ENCODE peak calls at places on chromosome 18, in five cellular contexts. One of them, this sample, is unnamed.

GRCh38 chr18:28109781-28110460 is 67.0 kb downstream of the CDH2 start:
- DNase-seq in upper lobe of left lung: no peak
- DNase-seq in skeletal muscle cell: no peak
- DNase-seq in PC-3: no peak
- DNase-seq in AG10803: peak
- DNase-seq in this sample: no peak

GRCh38 chr18:36769172-36769571 is 59.6 kb downstream of the TPGS2 start:
- DNase-seq in upper lobe of left lung: no peak
- DNase-seq in skeletal muscle cell: no peak
- DNase-seq in PC-3: peak
- DNase-seq in AG10803: no peak
- DNase-seq in this sample: no peak

GRCh38 chr18:77059294-77059916 is 73.2 kb downstream of the MBP start:
- DNase-seq in upper lobe of left lung: no peak
- DNase-seq in skeletal muscle cell: no peak
- DNase-seq in PC-3: peak
- DNase-seq in AG10803: peak
- DNase-seq in this sample: peak

GRCh38 chr18:26719909-26720308 is 145.6 kb downstream of the AQP4 start:
- DNase-seq in upper lobe of left lung: no peak
- DNase-seq in skeletal muscle cell: no peak
- DNase-seq in PC-3: no peak
- DNase-seq in AG10803: no peak
- DNase-seq in this sample: no peak

GRCh38 chr18:69528439-69528838 is 127.8 kb downstream of the DOK6 start:
- DNase-seq in upper lobe of left lung: no peak
- DNase-seq in skeletal muscle cell: peak
- DNase-seq in PC-3: no peak
- DNase-seq in AG10803: peak
- DNase-seq in this sample: no peak

GRCh38 chr18:8990276-8991031 is 112.0 kb upstream of the NDUFV2 start:
- DNase-seq in upper lobe of left lung: peak
- DNase-seq in skeletal muscle cell: peak
- DNase-seq in PC-3: no peak
- DNase-seq in AG10803: peak
- DNase-seq in this sample: no peak

GRCh38 chr18:70334728-70335329 is 46.0 kb downstream of the SOCS6 start:
- DNase-seq in upper lobe of left lung: no peak
- DNase-seq in skeletal muscle cell: no peak
- DNase-seq in PC-3: peak
- DNase-seq in AG10803: peak
- DNase-seq in this sample: no peak

GRCh38 chr18:62089174-62089573 is 97.7 kb downstream of the PIGN start:
- DNase-seq in upper lobe of left lung: no peak
- DNase-seq in skeletal muscle cell: no peak
- DNase-seq in PC-3: no peak
- DNase-seq in AG10803: no peak
- DNase-seq in this sample: no peak

GRCh38 chr18:60090170-60090569 is 190.4 kb downstream of the PMAIP1 start:
- DNase-seq in upper lobe of left lung: no peak
- DNase-seq in skeletal muscle cell: no peak
- DNase-seq in PC-3: peak
- DNase-seq in AG10803: peak
- DNase-seq in this sample: no peak

GRCh38 chr18:22637787-22638186 is 220.1 kb upstream of the CTAGE1 start:
- DNase-seq in upper lobe of left lung: no peak
- DNase-seq in skeletal muscle cell: peak
- DNase-seq in PC-3: peak
- DNase-seq in AG10803: peak
- DNase-seq in this sample: no peak

GRCh38 chr18:22639026-22639463 is 221.3 kb upstream of the CTAGE1 start:
- DNase-seq in upper lobe of left lung: no peak
- DNase-seq in skeletal muscle cell: peak
- DNase-seq in PC-3: peak
- DNase-seq in AG10803: peak
- DNase-seq in this sample: no peak

GRCh38 chr18:22640281-22640842 is 222.6 kb upstream of the CTAGE1 start:
- DNase-seq in upper lobe of left lung: no peak
- DNase-seq in skeletal muscle cell: no peak
- DNase-seq in PC-3: peak
- DNase-seq in AG10803: peak
- DNase-seq in this sample: no peak

GRCh38 chr18:22641973-22642372 is 224.3 kb upstream of the CTAGE1 start:
- DNase-seq in upper lobe of left lung: no peak
- DNase-seq in skeletal muscle cell: no peak
- DNase-seq in PC-3: no peak
- DNase-seq in AG10803: no peak
- DNase-seq in this sample: no peak

GRCh38 chr18:22639626-22640025 is 221.9 kb upstream of the CTAGE1 start:
- DNase-seq in upper lobe of left lung: no peak
- DNase-seq in skeletal muscle cell: no peak
- DNase-seq in PC-3: no peak
- DNase-seq in AG10803: no peak
- DNase-seq in this sample: no peak
- H3K4me3 ChIP-seq in upper lobe of left lung: no peak
- H3K4me3 ChIP-seq in skeletal muscle cell: no peak
- H3K4me3 ChIP-seq in PC-3: no peak
- H3K4me3 ChIP-seq in AG10803: no peak
- H3K4me3 ChIP-seq in this sample: no peak

GRCh38 chr18:45957100-45957499 is 10.0 kb downstream of the EPG5 start:
- DNase-seq in upper lobe of left lung: no peak
- DNase-seq in skeletal muscle cell: no peak
- DNase-seq in PC-3: no peak
- DNase-seq in AG10803: peak
- DNase-seq in this sample: no peak

GRCh38 chr18:45954070-45954712 is 12.9 kb downstream of the EPG5 start:
- DNase-seq in upper lobe of left lung: no peak
- DNase-seq in skeletal muscle cell: peak
- DNase-seq in PC-3: peak
- DNase-seq in AG10803: peak
- DNase-seq in this sample: no peak

GRCh38 chr18:45945669-45946068 is 21.5 kb downstream of the EPG5 start:
- DNase-seq in upper lobe of left lung: no peak
- DNase-seq in skeletal muscle cell: no peak
- DNase-seq in PC-3: no peak
- DNase-seq in AG10803: no peak
- DNase-seq in this sample: no peak

GRCh38 chr18:45951021-45951714 is 16.0 kb downstream of the EPG5 start:
- DNase-seq in upper lobe of left lung: no peak
- DNase-seq in skeletal muscle cell: peak
- DNase-seq in PC-3: peak
- DNase-seq in AG10803: peak
- DNase-seq in this sample: no peak
- H3K4me3 ChIP-seq in upper lobe of left lung: no peak
- H3K4me3 ChIP-seq in skeletal muscle cell: no peak
- H3K4me3 ChIP-seq in PC-3: no peak
- H3K4me3 ChIP-seq in AG10803: no peak
- H3K4me3 ChIP-seq in this sample: no peak

DNA sequence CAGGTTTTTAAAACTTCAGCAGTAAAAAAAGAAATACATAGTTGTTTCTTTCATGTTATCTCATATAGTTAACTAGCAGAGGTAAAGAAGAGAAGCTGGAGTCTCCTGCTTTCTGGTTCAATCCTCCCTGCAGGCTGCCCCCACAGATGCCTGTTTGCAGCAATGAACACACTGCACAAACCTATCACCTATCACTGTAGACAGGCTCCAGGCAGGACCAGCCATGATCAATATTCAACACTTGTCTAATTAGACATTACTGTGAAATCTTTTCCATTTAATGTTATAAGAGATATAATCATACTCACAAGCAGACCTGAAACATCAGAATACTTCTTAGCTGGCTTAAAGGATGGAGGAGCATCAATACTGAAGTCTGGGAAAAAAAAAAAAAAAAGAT is 19.8 kb downstream of the INO80C start:
- DNase-seq in upper lobe of left lung: no peak
- DNase-seq in skeletal muscle cell: no peak
- DNase-seq in PC-3: no peak
- DNase-seq in AG10803: no peak
- DNase-seq in this sample: no peak
- H3K4me3 ChIP-seq in upper lobe of left lung: no peak
- H3K4me3 ChIP-seq in skeletal muscle cell: peak
- H3K4me3 ChIP-seq in PC-3: peak
- H3K4me3 ChIP-seq in AG10803: no peak
- H3K4me3 ChIP-seq in this sample: no peak

DNA sequence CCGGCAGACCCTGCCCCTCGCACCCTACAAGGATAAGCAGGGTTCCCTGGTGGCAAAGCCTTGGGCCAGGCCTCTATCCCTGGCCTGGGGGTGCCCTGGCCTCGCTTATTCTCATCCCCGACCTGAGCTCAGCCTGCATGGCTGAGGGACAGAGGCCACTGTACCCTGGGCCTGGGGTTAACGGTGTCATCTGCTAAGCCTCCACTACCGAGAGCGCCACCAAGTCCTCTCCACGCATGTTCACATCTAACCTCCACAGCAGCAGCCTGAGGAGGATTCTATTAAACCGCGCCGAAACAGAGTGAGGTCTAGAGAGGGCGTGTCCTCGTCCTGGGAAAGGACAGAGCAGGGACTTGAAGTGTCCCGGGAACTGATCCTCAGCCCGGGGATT is 67.8 kb upstream of the SMAD7 start:
- DNase-seq in upper lobe of left lung: no peak
- DNase-seq in skeletal muscle cell: no peak
- DNase-seq in PC-3: no peak
- DNase-seq in AG10803: no peak
- DNase-seq in this sample: no peak
- H3K4me3 ChIP-seq in upper lobe of left lung: no peak
- H3K4me3 ChIP-seq in skeletal muscle cell: no peak
- H3K4me3 ChIP-seq in PC-3: no peak
- H3K4me3 ChIP-seq in AG10803: no peak
- H3K4me3 ChIP-seq in this sample: no peak

GRCh38 chr18:21000667-21001066 is 110.9 kb downstream of the ROCK1 start:
- DNase-seq in upper lobe of left lung: no peak
- DNase-seq in skeletal muscle cell: no peak
- DNase-seq in PC-3: peak
- DNase-seq in AG10803: peak
- DNase-seq in this sample: no peak

DNA sequence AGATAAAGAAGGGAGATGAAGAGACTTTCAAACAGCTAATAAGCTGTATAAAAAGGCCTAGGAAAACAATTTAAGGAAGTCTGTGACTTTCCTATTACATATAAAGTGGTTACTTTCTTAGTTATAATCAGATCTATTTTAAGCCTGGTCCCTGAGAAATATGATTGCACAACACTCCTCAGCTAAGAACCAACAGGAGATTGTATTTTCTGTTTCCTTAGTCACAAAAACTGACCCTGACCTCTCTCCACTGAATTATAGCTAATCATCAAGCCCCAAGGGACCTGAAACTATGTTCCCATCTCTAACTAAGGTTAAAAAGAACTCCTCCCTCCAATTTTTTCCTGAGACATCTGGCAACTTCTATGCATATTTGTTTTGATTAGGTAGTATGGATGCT is 106.9 kb downstream of the ROCK1 start:
- DNase-seq in upper lobe of left lung: no peak
- DNase-seq in skeletal muscle cell: peak
- DNase-seq in PC-3: no peak
- DNase-seq in AG10803: peak
- DNase-seq in this sample: no peak
- H3K4me3 ChIP-seq in upper lobe of left lung: no peak
- H3K4me3 ChIP-seq in skeletal muscle cell: no peak
- H3K4me3 ChIP-seq in PC-3: no peak
- H3K4me3 ChIP-seq in AG10803: no peak
- H3K4me3 ChIP-seq in this sample: no peak

DNA sequence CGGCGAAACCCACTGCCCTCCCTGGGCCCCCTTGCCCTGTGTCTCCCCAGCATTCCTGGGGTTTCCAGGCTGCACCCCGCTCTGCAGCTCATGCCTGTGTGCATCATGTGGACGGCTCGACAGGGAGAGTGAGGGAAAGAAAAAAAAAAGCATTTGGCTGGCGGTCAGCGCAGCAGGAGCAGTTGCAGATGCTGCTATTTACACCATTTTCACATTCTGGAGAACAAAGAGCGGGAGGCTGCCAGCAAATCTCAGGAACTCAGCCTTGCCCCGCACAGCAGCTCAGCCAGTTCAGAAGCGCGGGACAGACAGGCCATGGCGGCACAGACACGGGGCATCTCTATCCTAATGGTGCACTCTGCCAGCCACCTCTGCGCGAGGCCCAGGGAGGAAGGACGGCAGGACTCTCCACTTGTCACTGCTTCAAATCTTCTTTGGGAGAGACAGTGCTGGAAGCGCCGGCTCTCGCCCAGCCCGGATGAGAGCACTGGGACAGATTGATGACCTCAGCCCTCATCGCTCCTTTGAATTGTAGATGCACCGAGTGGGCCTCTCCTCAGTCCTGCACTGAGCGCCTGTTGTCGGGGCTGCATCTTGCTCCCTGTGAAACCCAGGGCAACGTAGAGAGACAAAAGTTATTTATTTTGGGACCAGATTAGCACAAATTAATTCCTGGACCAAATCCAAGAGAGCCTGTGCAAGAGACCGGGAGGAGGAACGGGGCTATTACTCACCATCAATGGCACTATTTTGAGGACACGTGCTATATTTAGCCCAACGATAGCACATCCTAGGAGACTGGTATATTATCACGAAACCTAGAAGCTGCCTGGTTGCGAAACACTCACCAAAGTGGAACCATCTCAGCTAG is 211.3 kb upstream of the SMIM21 start:
- DNase-seq in upper lobe of left lung: peak
- DNase-seq in skeletal muscle cell: no peak
- DNase-seq in PC-3: no peak
- DNase-seq in AG10803: peak
- DNase-seq in this sample: no peak
- H3K4me3 ChIP-seq in upper lobe of left lung: no peak
- H3K4me3 ChIP-seq in skeletal muscle cell: peak
- H3K4me3 ChIP-seq in PC-3: no peak
- H3K4me3 ChIP-seq in AG10803: peak
- H3K4me3 ChIP-seq in this sample: no peak

GRCh38 chr18:7958081-7958896 is 391.2 kb downstream of the PTPRM start:
- DNase-seq in upper lobe of left lung: no peak
- DNase-seq in skeletal muscle cell: no peak
- DNase-seq in PC-3: peak
- DNase-seq in AG10803: no peak
- DNase-seq in this sample: no peak
- H3K4me3 ChIP-seq in upper lobe of left lung: no peak
- H3K4me3 ChIP-seq in skeletal muscle cell: no peak
- H3K4me3 ChIP-seq in PC-3: peak
- H3K4me3 ChIP-seq in AG10803: no peak
- H3K4me3 ChIP-seq in this sample: no peak